ENCODE peak calls at places on chromosomes 13 and 19, in eight cellular contexts. One of them, this sample, is unnamed. For H3K36me3, the result is how much of the 10 kb centered on the place peaks cover.

GRCh38 chr19:5354403-5354802 is 13.8 kb upstream of the PTPRS start:
- DNase-seq in psoas muscle: no peak
- DNase-seq in body of pancreas: no peak
- DNase-seq in GM23338: peak
- DNase-seq in aorta: no peak
- DNase-seq in heart right ventricle: no peak
- DNase-seq in ovary: no peak
- DNase-seq in IMR-90: no peak
- DNase-seq in this sample: no peak

GRCh38 chr19:50377517-50377916 is 1.3 kb downstream of the NR1H2 start:
- DNase-seq in ovary: no peak
- DNase-seq in psoas muscle: no peak
- DNase-seq in IMR-90: no peak
- DNase-seq in aorta: no peak
- DNase-seq in heart right ventricle: no peak
- DNase-seq in GM23338: no peak
- DNase-seq in body of pancreas: no peak
- DNase-seq in this sample: no peak

GRCh38 chr19:3346677-3347353 is 19.6 kb upstream of the NFIC start:
- DNase-seq in body of pancreas: peak
- DNase-seq in psoas muscle: peak
- DNase-seq in ovary: peak
- DNase-seq in heart right ventricle: peak
- DNase-seq in aorta: peak
- DNase-seq in IMR-90: no peak
- DNase-seq in GM23338: no peak
- DNase-seq in this sample: peak

GRCh38 chr19:10095948-10096614 is 6.4 kb downstream of the ANGPTL6 start:
- DNase-seq in heart right ventricle: peak
- DNase-seq in body of pancreas: peak
- DNase-seq in ovary: peak
- DNase-seq in IMR-90: peak
- DNase-seq in aorta: peak
- DNase-seq in psoas muscle: peak
- DNase-seq in GM23338: peak
- DNase-seq in this sample: peak

GRCh38 chr13:110106726-110107125 is 200.2 kb downstream of the COL4A1 start:
- DNase-seq in heart right ventricle: peak
- DNase-seq in body of pancreas: peak
- DNase-seq in GM23338: no peak
- DNase-seq in IMR-90: no peak
- DNase-seq in psoas muscle: no peak
- DNase-seq in ovary: no peak
- DNase-seq in aorta: peak
- DNase-seq in this sample: peak

GRCh38 chr19:2548966-2549365 is 73.0 kb downstream of the GADD45B start:
- DNase-seq in IMR-90: no peak
- DNase-seq in ovary: no peak
- DNase-seq in aorta: peak
- DNase-seq in heart right ventricle: no peak
- DNase-seq in GM23338: no peak
- DNase-seq in psoas muscle: no peak
- DNase-seq in body of pancreas: no peak
- DNase-seq in this sample: peak

GRCh38 chr19:44684892-44685847 is 13.8 kb upstream of the CEACAM16 start:
- DNase-seq in ovary: no peak
- DNase-seq in aorta: no peak
- DNase-seq in psoas muscle: no peak
- DNase-seq in heart right ventricle: peak
- DNase-seq in body of pancreas: peak
- DNase-seq in GM23338: peak
- DNase-seq in IMR-90: peak
- DNase-seq in this sample: no peak

GRCh38 chr13:51728972-51729371 is 75.0 kb downstream of the DHRS12 start:
- DNase-seq in psoas muscle: no peak
- DNase-seq in body of pancreas: no peak
- DNase-seq in heart right ventricle: no peak
- DNase-seq in ovary: no peak
- DNase-seq in IMR-90: peak
- DNase-seq in GM23338: peak
- DNase-seq in aorta: no peak
- DNase-seq in this sample: no peak

GRCh38 chr19:10332158-10332964 is 968 bp downstream of the RAVER1 start:
- DNase-seq in ovary: no peak
- DNase-seq in psoas muscle: no peak
- DNase-seq in body of pancreas: no peak
- DNase-seq in GM23338: no peak
- DNase-seq in heart right ventricle: no peak
- DNase-seq in IMR-90: no peak
- DNase-seq in aorta: no peak
- DNase-seq in this sample: no peak

GRCh38 chr19:50711805-50712204 is 7.8 kb downstream of the SHANK1 start:
- DNase-seq in heart right ventricle: no peak
- DNase-seq in body of pancreas: no peak
- DNase-seq in psoas muscle: no peak
- DNase-seq in GM23338: no peak
- DNase-seq in IMR-90: no peak
- DNase-seq in ovary: no peak
- DNase-seq in aorta: no peak
- DNase-seq in this sample: no peak

GRCh38 chr13:61778531-61778930 is 362.9 kb upstream of the PCDH20 start:
- DNase-seq in body of pancreas: no peak
- DNase-seq in psoas muscle: no peak
- DNase-seq in aorta: no peak
- DNase-seq in heart right ventricle: no peak
- DNase-seq in IMR-90: no peak
- DNase-seq in ovary: no peak
- DNase-seq in GM23338: peak
- DNase-seq in this sample: no peak

GRCh38 chr13:86932935-86933334 is 738.2 kb upstream of the SLITRK5 start:
- DNase-seq in psoas muscle: no peak
- DNase-seq in body of pancreas: no peak
- DNase-seq in aorta: no peak
- DNase-seq in GM23338: peak
- DNase-seq in heart right ventricle: no peak
- DNase-seq in ovary: no peak
- DNase-seq in IMR-90: peak
- DNase-seq in this sample: no peak

GRCh38 chr19:23999821-24000610 is 85.3 kb downstream of the ZNF726 start:
- DNase-seq in GM23338: no peak
- DNase-seq in aorta: no peak
- DNase-seq in heart right ventricle: no peak
- DNase-seq in body of pancreas: no peak
- DNase-seq in psoas muscle: no peak
- DNase-seq in IMR-90: no peak
- DNase-seq in ovary: no peak
- DNase-seq in this sample: no peak

GRCh38 chr19:29420065-29420464 is 105.7 kb upstream of the VSTM2B start:
- DNase-seq in heart right ventricle: no peak
- DNase-seq in ovary: no peak
- DNase-seq in body of pancreas: no peak
- DNase-seq in aorta: no peak
- DNase-seq in IMR-90: no peak
- DNase-seq in GM23338: no peak
- DNase-seq in psoas muscle: no peak
- DNase-seq in this sample: no peak

GRCh38 chr13:93539914-93540313 is 313.3 kb downstream of the GPC6 start:
- DNase-seq in GM23338: no peak
- DNase-seq in aorta: no peak
- DNase-seq in IMR-90: no peak
- DNase-seq in body of pancreas: no peak
- DNase-seq in psoas muscle: no peak
- DNase-seq in ovary: no peak
- DNase-seq in heart right ventricle: no peak
- DNase-seq in this sample: no peak

GRCh38 chr13:108859202-108860012 is 230.0 kb downstream of the MYO16 start:
- DNase-seq in ovary: no peak
- DNase-seq in GM23338: peak
- DNase-seq in heart right ventricle: no peak
- DNase-seq in body of pancreas: no peak
- DNase-seq in IMR-90: peak
- DNase-seq in psoas muscle: no peak
- DNase-seq in aorta: no peak
- DNase-seq in this sample: no peak

GRCh38 chr13:26587251-26587650 is 29.8 kb downstream of the WASF3 start:
- DNase-seq in IMR-90: no peak
- DNase-seq in GM23338: no peak
- DNase-seq in aorta: no peak
- DNase-seq in heart right ventricle: no peak
- DNase-seq in ovary: no peak
- DNase-seq in body of pancreas: no peak
- DNase-seq in psoas muscle: no peak
- DNase-seq in this sample: no peak

GRCh38 chr13:73938375-73939070 is 195.7 kb downstream of the KLF12 start:
- DNase-seq in psoas muscle: no peak
- DNase-seq in GM23338: no peak
- DNase-seq in aorta: no peak
- DNase-seq in ovary: no peak
- DNase-seq in IMR-90: peak
- DNase-seq in heart right ventricle: no peak
- DNase-seq in body of pancreas: no peak
- DNase-seq in this sample: no peak

GRCh38 chr13:98454389-98454881 is 122.5 kb downstream of the STK24 start:
- DNase-seq in aorta: no peak
- DNase-seq in heart right ventricle: no peak
- DNase-seq in GM23338: no peak
- DNase-seq in body of pancreas: no peak
- DNase-seq in IMR-90: peak
- DNase-seq in psoas muscle: peak
- DNase-seq in ovary: peak
- DNase-seq in this sample: no peak

GRCh38 chr19:40392894-40393517 is 3.0 kb upstream of the HIPK4 start:
- DNase-seq in IMR-90: no peak
- DNase-seq in aorta: no peak
- DNase-seq in body of pancreas: peak
- DNase-seq in heart right ventricle: no peak
- DNase-seq in ovary: no peak
- DNase-seq in psoas muscle: no peak
- DNase-seq in GM23338: no peak
- DNase-seq in this sample: no peak

GRCh38 chr19:17755533-17755885 is 4.2 kb downstream of the FCHO1 start:
- DNase-seq in psoas muscle: no peak
- DNase-seq in GM23338: no peak
- DNase-seq in ovary: no peak
- DNase-seq in body of pancreas: no peak
- DNase-seq in heart right ventricle: no peak
- DNase-seq in aorta: no peak
- DNase-seq in IMR-90: no peak
- DNase-seq in this sample: no peak

GRCh38 chr19:38513762-38514167 is 80.3 kb downstream of the RYR1 start:
- DNase-seq in psoas muscle: no peak
- DNase-seq in GM23338: no peak
- DNase-seq in ovary: no peak
- DNase-seq in heart right ventricle: no peak
- DNase-seq in aorta: no peak
- DNase-seq in IMR-90: no peak
- DNase-seq in body of pancreas: no peak
- DNase-seq in this sample: no peak

GRCh38 chr19:6423499-6424189 is 967 bp downstream of the KHSRP start:
- DNase-seq in body of pancreas: no peak
- DNase-seq in heart right ventricle: no peak
- DNase-seq in ovary: peak
- DNase-seq in GM23338: peak
- DNase-seq in IMR-90: peak
- DNase-seq in psoas muscle: no peak
- DNase-seq in aorta: peak
- DNase-seq in this sample: no peak

GRCh38 chr13:33446821-33447481 is 161.4 kb upstream of the STARD13 start:
- DNase-seq in IMR-90: no peak
- DNase-seq in aorta: no peak
- DNase-seq in heart right ventricle: no peak
- DNase-seq in body of pancreas: peak
- DNase-seq in ovary: no peak
- DNase-seq in psoas muscle: no peak
- DNase-seq in GM23338: no peak
- DNase-seq in this sample: no peak

GRCh38 chr13:42593719-42594012 is 19.7 kb downstream of the TNFSF11 start:
- DNase-seq in body of pancreas: no peak
- DNase-seq in GM23338: no peak
- DNase-seq in heart right ventricle: no peak
- DNase-seq in aorta: no peak
- DNase-seq in psoas muscle: no peak
- DNase-seq in ovary: no peak
- DNase-seq in IMR-90: no peak
- DNase-seq in this sample: no peak
- H3K4me3 ChIP-seq in body of pancreas: no peak
- H3K4me3 ChIP-seq in GM23338: peak
- H3K4me3 ChIP-seq in heart right ventricle: no peak
- H3K4me3 ChIP-seq in aorta: no peak
- H3K4me3 ChIP-seq in psoas muscle: no peak
- H3K4me3 ChIP-seq in ovary: no peak
- H3K4me3 ChIP-seq in IMR-90: no peak
- H3K4me3 ChIP-seq in this sample: no peak

GRCh38 chr19:57755031-57755430 is 8.4 kb downstream of the ZNF776 start:
- DNase-seq in GM23338: no peak
- DNase-seq in aorta: no peak
- DNase-seq in psoas muscle: no peak
- DNase-seq in heart right ventricle: no peak
- DNase-seq in IMR-90: no peak
- DNase-seq in ovary: no peak
- DNase-seq in body of pancreas: no peak
- DNase-seq in this sample: no peak
- H3K36me3 ChIP-seq in GM23338: half or more
- H3K36me3 ChIP-seq in aorta: half or more
- H3K36me3 ChIP-seq in psoas muscle: under half
- H3K36me3 ChIP-seq in heart right ventricle: under half
- H3K36me3 ChIP-seq in IMR-90: half or more
- H3K36me3 ChIP-seq in ovary: under half
- H3K36me3 ChIP-seq in body of pancreas: under half
- H3K36me3 ChIP-seq in this sample: half or more

GRCh38 chr19:48330012-48330681 is 4.8 kb downstream of the EMP3 start:
- DNase-seq in body of pancreas: peak
- DNase-seq in heart right ventricle: peak
- DNase-seq in IMR-90: no peak
- DNase-seq in aorta: peak
- DNase-seq in ovary: peak
- DNase-seq in GM23338: peak
- DNase-seq in psoas muscle: peak
- DNase-seq in this sample: peak
- H3K4me3 ChIP-seq in body of pancreas: peak
- H3K4me3 ChIP-seq in heart right ventricle: peak
- H3K4me3 ChIP-seq in IMR-90: no peak
- H3K4me3 ChIP-seq in aorta: no peak
- H3K4me3 ChIP-seq in ovary: peak
- H3K4me3 ChIP-seq in GM23338: peak
- H3K4me3 ChIP-seq in psoas muscle: peak
- H3K4me3 ChIP-seq in this sample: peak

DNA sequence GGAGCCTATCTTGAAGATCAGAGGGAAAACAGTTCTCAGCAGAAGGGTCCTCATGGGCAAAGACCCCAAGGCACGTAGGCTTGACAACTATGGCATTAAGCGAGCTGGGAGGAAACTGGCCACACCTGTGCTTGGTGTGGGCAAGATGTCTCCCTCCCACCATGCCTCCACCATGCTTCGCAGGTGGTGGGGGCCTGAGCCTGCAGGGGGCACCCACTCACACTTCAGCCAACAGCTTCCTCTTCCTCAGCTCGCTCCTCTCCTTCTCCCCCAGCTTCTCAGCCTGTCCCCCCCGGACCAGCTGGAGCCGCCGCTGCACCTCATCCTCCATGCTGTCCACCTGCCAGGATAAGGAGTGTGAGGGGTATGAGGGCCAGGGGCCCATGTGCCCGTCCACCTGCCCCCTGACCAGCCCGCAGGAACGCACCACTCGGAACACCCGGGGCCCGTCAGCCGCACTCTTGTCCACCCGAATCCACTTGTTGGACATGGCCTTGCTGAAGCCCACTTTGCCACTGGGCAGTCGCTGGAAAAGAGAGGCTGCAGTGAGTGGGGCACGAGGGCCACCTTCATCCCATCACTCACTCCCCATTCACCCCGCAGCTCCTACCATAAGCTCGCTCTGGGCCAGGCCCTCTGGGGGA is 3.4 kb downstream of the FARSA start:
- DNase-seq in aorta: no peak
- DNase-seq in heart right ventricle: no peak
- DNase-seq in body of pancreas: no peak
- DNase-seq in GM23338: no peak
- DNase-seq in IMR-90: no peak
- DNase-seq in ovary: no peak
- DNase-seq in psoas muscle: no peak
- DNase-seq in this sample: no peak
- H3K36me3 ChIP-seq in aorta: under half
- H3K36me3 ChIP-seq in heart right ventricle: under half
- H3K36me3 ChIP-seq in body of pancreas: under half
- H3K36me3 ChIP-seq in GM23338: under half
- H3K36me3 ChIP-seq in IMR-90: under half
- H3K36me3 ChIP-seq in ovary: under half
- H3K36me3 ChIP-seq in psoas muscle: under half
- H3K36me3 ChIP-seq in this sample: half or more